ENCODE peak calls at places on chromosomes 5 and 9, in seven cellular contexts. M is stomach; V is BE2C; L is effector memory CD4-positive, alpha-beta T cell; E is fibroblast of lung; Y is body of pancreas; A is A549. S is an unnamed sample.
A peak's percentile ranks its signal among the peaks of the same experiment; 100 is the strongest.

GRCh38 chr5:64744914-64745313 is 23.6 kb downstream of the SREK1IP1 start:
- DNase-seq in V (no peak), E (no peak), Y (no peak), A (no peak), M (no peak), L (no peak), S (no peak)

GRCh38 chr5:134577022-134577795 is 51.7 kb downstream of the JADE2 start:
- DNase-seq in Y (peak; percentile 62), V (peak; percentile 38), A (peak; percentile 75), E (peak; percentile 65), L (no peak), M (no peak), S (peak; percentile 51)

GRCh38 chr9:82558855-82559615 is 503.9 kb downstream of the RASEF start:
- DNase-seq in E (peak; percentile 61), Y (peak; percentile 76), M (no peak), V (peak; percentile 39), A (no peak), L (no peak), S (no peak)

GRCh38 chr9:98940278-98940677 is 3.4 kb upstream of the COL15A1 start:
- DNase-seq in E (no peak), A (no peak), Y (no peak), M (no peak), L (no peak), V (no peak), S (no peak)

GRCh38 chr5:40828690-40829661 is 6.0 kb downstream of the RPL37 start:
- DNase-seq in L (no peak), Y (no peak), M (no peak), A (no peak), V (no peak), E (no peak), S (no peak)

GRCh38 chr9:98083059-98083458 is 26.5 kb downstream of the NANS start:
- DNase-seq in Y (no peak), A (no peak), M (no peak), L (no peak), V (no peak), E (no peak), S (no peak)

GRCh38 chr5:169249001-169249400 is 51.9 kb downstream of the SLIT3 start:
- DNase-seq in V (no peak), Y (no peak), E (peak; percentile 45), A (no peak), L (no peak), M (no peak), S (no peak)

GRCh38 chr5:87229780-87230179 is 37.9 kb upstream of the RASA1 start:
- DNase-seq in V (no peak), E (peak; percentile 52), Y (no peak), A (no peak), M (no peak), L (no peak), S (peak; percentile 80)

GRCh38 chr9:78439866-78440830 is 143.2 kb downstream of the PSAT1 start:
- DNase-seq in M (no peak), V (no peak), A (no peak), E (no peak), L (no peak), Y (no peak), S (no peak)

DNA sequence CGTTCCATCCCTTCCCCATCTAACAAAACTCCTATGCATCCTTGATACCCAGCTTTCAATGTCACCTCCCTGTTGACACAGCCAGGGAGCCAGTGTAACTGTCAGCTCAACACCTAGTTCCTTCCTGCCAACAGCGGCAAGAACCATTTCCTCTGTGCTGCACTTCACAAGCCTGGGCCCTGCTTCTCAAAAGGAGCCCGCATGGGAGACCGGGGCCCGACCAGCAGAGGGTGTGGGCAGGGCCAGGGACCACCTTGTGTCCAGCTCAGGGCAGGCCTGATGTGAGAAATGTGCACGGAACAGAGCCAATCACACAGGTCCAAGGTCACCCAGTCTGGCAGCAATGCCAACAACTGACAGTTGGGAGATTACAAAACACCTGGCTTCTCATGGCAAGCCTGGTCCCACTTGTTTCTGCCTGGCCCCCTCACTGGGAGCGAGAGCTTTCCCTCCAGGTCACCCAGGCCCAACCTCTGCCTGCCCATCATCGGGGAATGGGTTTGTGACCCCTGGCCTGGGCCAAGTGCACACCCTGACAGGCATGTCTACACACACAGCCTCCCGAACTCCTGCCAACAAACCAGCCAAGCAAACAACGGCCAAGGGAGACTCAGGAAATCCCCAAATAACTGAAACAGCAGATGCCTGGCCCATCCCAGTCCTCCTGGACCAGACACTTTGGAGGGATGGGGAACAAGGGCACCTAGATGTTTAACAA is 3.1 kb downstream of the RNF44 start:
- DNase-seq in Y (peak; percentile 83), M (peak; percentile 49), A (peak; percentile 51), E (peak; percentile 13), L (peak; percentile 30), V (no peak), S (peak; percentile 48)
- H3K4me1 ChIP-seq in Y (peaks cover 55% of the 10 kb centered on the region), M (peaks cover 75% of the 10 kb centered on the region), A (peaks cover 48% of the 10 kb centered on the region), E (peaks cover 18% of the 10 kb centered on the region), L (peaks cover 68% of the 10 kb centered on the region), V (peaks cover 47% of the 10 kb centered on the region), S (peaks cover 11% of the 10 kb centered on the region)

DNA sequence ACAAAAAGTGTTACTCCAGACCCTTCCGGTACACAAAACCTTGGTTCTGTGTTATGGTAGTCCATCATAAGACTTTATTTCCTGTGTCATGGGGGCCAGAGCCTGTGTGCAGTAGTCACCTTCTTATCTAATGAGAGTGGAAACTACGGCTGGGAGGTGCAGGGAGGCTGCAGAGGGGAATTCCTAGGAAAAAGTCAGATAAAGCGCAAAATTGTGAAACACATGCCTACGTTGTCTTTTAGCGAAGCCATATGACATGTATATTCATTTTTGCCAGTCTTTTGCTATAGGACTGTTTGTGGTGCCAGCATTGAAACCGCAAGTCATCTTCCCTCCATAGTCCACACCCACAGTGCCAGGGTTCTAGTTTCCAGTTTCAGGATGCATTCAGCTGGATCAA is 80.7 kb downstream of the PPARGC1B start:
- DNase-seq in E (no peak), Y (no peak), M (no peak), V (no peak), A (no peak), L (no peak), S (no peak)
- H3K4me1 ChIP-seq in E (peaks cover 4% of the 10 kb centered on the region), Y (no peaks in the 10 kb centered on the region), M (peaks cover 40% of the 10 kb centered on the region), V (peaks cover 4% of the 10 kb centered on the region), A (peaks cover 11% of the 10 kb centered on the region), L (no peaks in the 10 kb centered on the region), S (peaks cover 4% of the 10 kb centered on the region)

DNA sequence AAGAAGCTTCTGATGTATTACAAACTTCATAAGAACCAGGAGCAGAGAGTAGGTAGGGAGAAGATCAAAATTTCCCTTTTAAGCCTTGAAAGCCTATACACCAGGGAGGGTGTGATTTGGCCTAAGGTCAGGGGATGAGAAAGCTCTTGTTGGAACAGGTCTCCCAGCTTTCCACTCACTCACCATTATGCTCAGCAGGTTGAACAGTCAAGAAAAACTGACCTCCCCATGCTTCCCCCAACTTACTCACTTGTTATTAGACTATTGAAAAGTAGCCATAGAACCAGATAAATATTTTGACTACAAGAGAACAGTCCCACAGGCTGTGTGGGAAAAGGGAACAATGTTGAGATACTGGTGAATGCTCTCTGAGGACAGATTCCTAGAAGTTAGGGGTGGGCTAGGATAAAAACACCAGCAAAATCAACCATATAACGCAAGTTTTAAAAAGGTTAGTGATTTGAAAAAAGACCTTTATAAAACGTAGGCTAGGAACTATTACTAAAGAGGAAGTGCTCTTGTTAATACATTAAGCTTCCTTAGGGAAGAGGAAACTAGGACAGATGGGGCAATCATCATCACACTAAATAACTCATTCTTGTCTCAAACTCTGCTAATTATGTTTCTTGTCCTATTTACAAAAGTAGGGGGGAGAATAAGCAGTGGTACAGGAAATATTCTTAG is 30.9 kb downstream of the PCDHGC5 start:
- DNase-seq in A (no peak), L (no peak), V (no peak), M (no peak), E (no peak), Y (no peak), S (no peak)
- H3K4me1 ChIP-seq in A (peaks cover 24% of the 10 kb centered on the region), L (no peaks in the 10 kb centered on the region), V (peaks cover 10% of the 10 kb centered on the region), M (peaks cover 51% of the 10 kb centered on the region), E (peaks cover 67% of the 10 kb centered on the region), Y (peaks cover 12% of the 10 kb centered on the region), S (peaks cover 38% of the 10 kb centered on the region)

GRCh38 chr5:14268236-14268701 is 125.1 kb downstream of the TRIO start:
- DNase-seq in M (no peak), V (peak; percentile 63), E (peak; percentile 92), L (no peak), Y (peak; percentile 20), A (peak; percentile 69), S (peak; percentile 92)
- H3K4me1 ChIP-seq in M (peaks cover 77% of the 10 kb centered on the region), V (peaks cover 54% of the 10 kb centered on the region), E (peaks cover 46% of the 10 kb centered on the region), L (no peaks in the 10 kb centered on the region), Y (peaks cover 26% of the 10 kb centered on the region), A (peaks cover 95% of the 10 kb centered on the region), S (peaks cover 67% of the 10 kb centered on the region)

GRCh38 chr9:136683173-136683745 is 4.0 kb downstream of the AGPAT2 start:
- DNase-seq in L (no peak), E (no peak), A (no peak), M (no peak), Y (no peak), V (no peak), S (no peak)

GRCh38 chr9:136684339-136684738 is 2.9 kb downstream of the AGPAT2 start:
- DNase-seq in Y (no peak), E (no peak), M (no peak), A (no peak), V (no peak), L (no peak), S (no peak)

GRCh38 chr9:136683755-136684154 is 3.5 kb downstream of the AGPAT2 start:
- DNase-seq in V (no peak), E (no peak), L (no peak), Y (no peak), A (no peak), M (no peak), S (no peak)

GRCh38 chr9:136681945-136682699 is 5.1 kb downstream of the AGPAT2 start:
- DNase-seq in L (no peak), M (no peak), E (no peak), A (no peak), Y (no peak), V (no peak), S (no peak)

GRCh38 chr9:136682710-136683109 is 4.5 kb downstream of the AGPAT2 start:
- DNase-seq in A (no peak), M (no peak), Y (no peak), E (no peak), V (no peak), L (no peak), S (no peak)
- H3K4me1 ChIP-seq in A (peaks cover 14% of the 10 kb centered on the region), M (peaks cover 36% of the 10 kb centered on the region), Y (peaks cover 60% of the 10 kb centered on the region), E (peaks cover 4% of the 10 kb centered on the region), V (peaks cover 5% of the 10 kb centered on the region), L (peaks cover 11% of the 10 kb centered on the region), S (no peaks in the 10 kb centered on the region)

GRCh38 chr9:129495422-129496186 is 125.3 kb downstream of the C9orf50 start:
- DNase-seq in L (peak; percentile 76), V (peak; percentile 97), E (peak; percentile 86), Y (peak; percentile 97), A (peak; percentile 95), M (peak; percentile 96), S (peak; percentile 80)

GRCh38 chr9:129497064-129497836 is 123.7 kb downstream of the C9orf50 start:
- DNase-seq in E (peak; percentile 43), M (no peak), A (no peak), V (peak; percentile 81), Y (peak; percentile 48), L (no peak), S (no peak)

GRCh38 chr9:129498451-129499376 is 122.2 kb downstream of the C9orf50 start:
- DNase-seq in E (no peak), Y (no peak), L (no peak), V (no peak), M (no peak), A (no peak), S (no peak)

GRCh38 chr9:129496187-129497063 is 124.5 kb downstream of the C9orf50 start:
- DNase-seq in Y (peak; percentile 97), L (peak; percentile 66), V (peak; percentile 98), E (peak; percentile 96), A (peak; percentile 86), M (peak; percentile 96), S (peak; percentile 71)

GRCh38 chr9:129497837-129498450 is 123.0 kb downstream of the C9orf50 start:
- DNase-seq in E (no peak), Y (no peak), V (no peak), L (no peak), M (no peak), A (no peak), S (no peak)
- H3K4me1 ChIP-seq in E (peaks cover 33% of the 10 kb centered on the region), Y (peaks cover 66% of the 10 kb centered on the region), V (peaks cover 44% of the 10 kb centered on the region), L (peaks cover 20% of the 10 kb centered on the region), M (peaks cover 88% of the 10 kb centered on the region), A (peaks cover 67% of the 10 kb centered on the region), S (no peaks in the 10 kb centered on the region)